ENCODE peak calls at places on chromosomes 11 and 22, in nine cellular contexts. One of them, this sample, is unnamed.

GRCh38 chr11:72673284-72673942 is 809 bp downstream of the PDE2A start:
- DNase-seq in gastrocnemius medialis: no peak
- DNase-seq in right lobe of liver: no peak
- DNase-seq in suprapubic skin: no peak
- DNase-seq in NCI-H2081: no peak
- DNase-seq in AG04450: no peak
- DNase-seq in GM04503: no peak
- DNase-seq in SHP77 treated with DMSO at 0.1 percent for 48 hours: no peak
- DNase-seq in pulmonary artery endothelial cell: no peak
- DNase-seq in this sample: no peak

GRCh38 chr11:58829736-58830135 is 14.8 kb downstream of the GLYATL2 start:
- DNase-seq in gastrocnemius medialis: no peak
- DNase-seq in right lobe of liver: no peak
- DNase-seq in suprapubic skin: no peak
- DNase-seq in NCI-H2081: no peak
- DNase-seq in AG04450: peak
- DNase-seq in GM04503: peak
- DNase-seq in SHP77 treated with DMSO at 0.1 percent for 48 hours: no peak
- DNase-seq in pulmonary artery endothelial cell: no peak
- DNase-seq in this sample: peak

GRCh38 chr22:21936151-21936778 is 16.4 kb downstream of the PPM1F start:
- DNase-seq in gastrocnemius medialis: no peak
- DNase-seq in right lobe of liver: no peak
- DNase-seq in suprapubic skin: no peak
- DNase-seq in NCI-H2081: no peak
- DNase-seq in AG04450: no peak
- DNase-seq in GM04503: no peak
- DNase-seq in SHP77 treated with DMSO at 0.1 percent for 48 hours: no peak
- DNase-seq in pulmonary artery endothelial cell: no peak
- DNase-seq in this sample: no peak

GRCh38 chr11:24833598-24833997 is 336.7 kb downstream of the LUZP2 start:
- DNase-seq in gastrocnemius medialis: no peak
- DNase-seq in right lobe of liver: no peak
- DNase-seq in suprapubic skin: no peak
- DNase-seq in NCI-H2081: no peak
- DNase-seq in AG04450: no peak
- DNase-seq in GM04503: no peak
- DNase-seq in SHP77 treated with DMSO at 0.1 percent for 48 hours: no peak
- DNase-seq in pulmonary artery endothelial cell: no peak
- DNase-seq in this sample: no peak

GRCh38 chr22:29029202-29030000 is 32.2 kb downstream of the C22orf31 start:
- DNase-seq in gastrocnemius medialis: no peak
- DNase-seq in right lobe of liver: no peak
- DNase-seq in suprapubic skin: no peak
- DNase-seq in NCI-H2081: no peak
- DNase-seq in AG04450: no peak
- DNase-seq in GM04503: no peak
- DNase-seq in SHP77 treated with DMSO at 0.1 percent for 48 hours: no peak
- DNase-seq in pulmonary artery endothelial cell: no peak
- DNase-seq in this sample: no peak

GRCh38 chr11:70128435-70128906 is 50.4 kb downstream of the ANO1 start:
- DNase-seq in gastrocnemius medialis: no peak
- DNase-seq in right lobe of liver: peak
- DNase-seq in suprapubic skin: no peak
- DNase-seq in NCI-H2081: no peak
- DNase-seq in AG04450: no peak
- DNase-seq in GM04503: no peak
- DNase-seq in SHP77 treated with DMSO at 0.1 percent for 48 hours: no peak
- DNase-seq in pulmonary artery endothelial cell: peak
- DNase-seq in this sample: no peak

GRCh38 chr11:45385423-45385822 is 99.3 kb upstream of the SYT13 start:
- DNase-seq in gastrocnemius medialis: no peak
- DNase-seq in right lobe of liver: no peak
- DNase-seq in suprapubic skin: no peak
- DNase-seq in NCI-H2081: no peak
- DNase-seq in AG04450: no peak
- DNase-seq in GM04503: no peak
- DNase-seq in SHP77 treated with DMSO at 0.1 percent for 48 hours: no peak
- DNase-seq in pulmonary artery endothelial cell: no peak
- DNase-seq in this sample: no peak

GRCh38 chr11:120778692-120779490 is 245.0 kb upstream of the TBCEL start:
- DNase-seq in gastrocnemius medialis: no peak
- DNase-seq in right lobe of liver: no peak
- DNase-seq in suprapubic skin: no peak
- DNase-seq in NCI-H2081: no peak
- DNase-seq in AG04450: no peak
- DNase-seq in GM04503: no peak
- DNase-seq in SHP77 treated with DMSO at 0.1 percent for 48 hours: no peak
- DNase-seq in pulmonary artery endothelial cell: no peak
- DNase-seq in this sample: no peak

GRCh38 chr11:68501813-68502212 is 41.3 kb downstream of the PPP6R3 start:
- DNase-seq in gastrocnemius medialis: no peak
- DNase-seq in right lobe of liver: no peak
- DNase-seq in suprapubic skin: no peak
- DNase-seq in NCI-H2081: no peak
- DNase-seq in AG04450: no peak
- DNase-seq in GM04503: no peak
- DNase-seq in SHP77 treated with DMSO at 0.1 percent for 48 hours: no peak
- DNase-seq in pulmonary artery endothelial cell: no peak
- DNase-seq in this sample: no peak

GRCh38 chr11:126443120-126443519 is 87.6 kb downstream of the ST3GAL4 start:
- DNase-seq in gastrocnemius medialis: no peak
- DNase-seq in right lobe of liver: no peak
- DNase-seq in suprapubic skin: no peak
- DNase-seq in NCI-H2081: peak
- DNase-seq in AG04450: no peak
- DNase-seq in GM04503: no peak
- DNase-seq in SHP77 treated with DMSO at 0.1 percent for 48 hours: no peak
- DNase-seq in pulmonary artery endothelial cell: no peak
- DNase-seq in this sample: no peak

GRCh38 chr11:67382481-67383136 is 9.2 kb upstream of the RAD9A start:
- DNase-seq in gastrocnemius medialis: peak
- DNase-seq in right lobe of liver: peak
- DNase-seq in suprapubic skin: peak
- DNase-seq in NCI-H2081: peak
- DNase-seq in AG04450: no peak
- DNase-seq in GM04503: no peak
- DNase-seq in SHP77 treated with DMSO at 0.1 percent for 48 hours: peak
- DNase-seq in pulmonary artery endothelial cell: no peak
- DNase-seq in this sample: no peak

GRCh38 chr22:26921726-26922125 is 264.3 kb downstream of the MIAT start:
- DNase-seq in gastrocnemius medialis: no peak
- DNase-seq in right lobe of liver: no peak
- DNase-seq in suprapubic skin: no peak
- DNase-seq in NCI-H2081: no peak
- DNase-seq in AG04450: no peak
- DNase-seq in GM04503: no peak
- DNase-seq in SHP77 treated with DMSO at 0.1 percent for 48 hours: no peak
- DNase-seq in pulmonary artery endothelial cell: no peak
- DNase-seq in this sample: no peak

GRCh38 chr11:59135648-59136461 is 6.8 kb upstream of the FAM111A start:
- DNase-seq in gastrocnemius medialis: peak
- DNase-seq in right lobe of liver: peak
- DNase-seq in suprapubic skin: peak
- DNase-seq in NCI-H2081: peak
- DNase-seq in AG04450: peak
- DNase-seq in GM04503: no peak
- DNase-seq in SHP77 treated with DMSO at 0.1 percent for 48 hours: peak
- DNase-seq in pulmonary artery endothelial cell: peak
- DNase-seq in this sample: peak

GRCh38 chr11:11672764-11673163 is 51.0 kb upstream of the GALNT18 start:
- DNase-seq in gastrocnemius medialis: no peak
- DNase-seq in right lobe of liver: no peak
- DNase-seq in suprapubic skin: no peak
- DNase-seq in NCI-H2081: no peak
- DNase-seq in AG04450: no peak
- DNase-seq in GM04503: no peak
- DNase-seq in SHP77 treated with DMSO at 0.1 percent for 48 hours: no peak
- DNase-seq in pulmonary artery endothelial cell: no peak
- DNase-seq in this sample: no peak

GRCh38 chr22:17949926-17950473 is 74.4 kb downstream of the MICAL3 start:
- DNase-seq in gastrocnemius medialis: no peak
- DNase-seq in right lobe of liver: no peak
- DNase-seq in suprapubic skin: peak
- DNase-seq in NCI-H2081: no peak
- DNase-seq in AG04450: no peak
- DNase-seq in GM04503: no peak
- DNase-seq in SHP77 treated with DMSO at 0.1 percent for 48 hours: no peak
- DNase-seq in pulmonary artery endothelial cell: no peak
- DNase-seq in this sample: no peak

GRCh38 chr11:9941991-9942390 is 278.1 kb downstream of the SWAP70 start:
- DNase-seq in gastrocnemius medialis: no peak
- DNase-seq in right lobe of liver: no peak
- DNase-seq in suprapubic skin: no peak
- DNase-seq in NCI-H2081: no peak
- DNase-seq in AG04450: no peak
- DNase-seq in GM04503: no peak
- DNase-seq in SHP77 treated with DMSO at 0.1 percent for 48 hours: no peak
- DNase-seq in pulmonary artery endothelial cell: no peak
- DNase-seq in this sample: no peak

GRCh38 chr11:117019871-117020270 is 78.4 kb downstream of the SIK3 start:
- DNase-seq in gastrocnemius medialis: no peak
- DNase-seq in right lobe of liver: no peak
- DNase-seq in suprapubic skin: no peak
- DNase-seq in NCI-H2081: no peak
- DNase-seq in AG04450: no peak
- DNase-seq in GM04503: no peak
- DNase-seq in SHP77 treated with DMSO at 0.1 percent for 48 hours: no peak
- DNase-seq in pulmonary artery endothelial cell: no peak
- DNase-seq in this sample: no peak